ENCODE peak calls at places on chromosomes 5 and 9, in five cellular contexts. C is heart right ventricle, K is testis, R is lower lobe of right lung, N is cardiac muscle cell. V is an unnamed sample.
A peak's percentile ranks its signal among the peaks of the same experiment; 100 is the strongest.

GRCh38 chr9:75200892-75201470 is 112.7 kb downstream of the OSTF1 start:
- DNase-seq in C (no peak), K (no peak), R (no peak), N (peak; percentile 54), V (peak; percentile 17)

GRCh38 chr5:144281784-144282183 is 111.1 kb downstream of the KCTD16 start:
- DNase-seq in C (no peak), K (no peak), R (no peak), N (no peak), V (no peak)

GRCh38 chr5:14107536-14107935 is 35.6 kb upstream of the TRIO start:
- DNase-seq in C (no peak), K (no peak), R (no peak), N (no peak), V (no peak)

GRCh38 chr5:172953776-172954189 is 5.4 kb upstream of the RPL26L1 start:
- DNase-seq in C (no peak), K (no peak), R (no peak), N (peak; percentile 81), V (peak; percentile 54)

GRCh38 chr5:125485003-125485641 is 738.7 kb upstream of the ZNF608 start:
- DNase-seq in C (no peak), K (peak; percentile 39), R (no peak), N (peak; percentile 97), V (peak; percentile 88)

GRCh38 chr9:110980261-110980660 is 58.0 kb downstream of the LPAR1 start:
- DNase-seq in C (no peak), K (no peak), R (no peak), N (no peak), V (no peak)

GRCh38 chr9:126513159-126514036 is 100.3 kb upstream of the LMX1B start:
- DNase-seq in C (no peak), K (no peak), R (peak; percentile 34), N (no peak), V (no peak)

GRCh38 chr5:136115183-136115865 is 17.3 kb upstream of the SMAD5 start:
- DNase-seq in C (no peak), K (no peak), R (no peak), N (no peak), V (no peak)

GRCh38 chr9:70448904-70449303 is 34.4 kb upstream of the KLF9 start:
- DNase-seq in C (no peak), K (no peak), R (no peak), N (no peak), V (no peak)

GRCh38 chr5:160260881-160261815 is 31.8 kb downstream of the FABP6 start:
- DNase-seq in C (no peak), K (peak; percentile 91), R (peak; percentile 81), N (peak; percentile 98), V (no peak)

GRCh38 chr9:70257991-70258691 is 637 bp upstream of the SMC5 start:
- DNase-seq in C (no peak), K (peak; percentile 60), R (peak; percentile 83), N (peak; percentile 60), V (no peak)

GRCh38 chr9:11338130-11338529 is 725.3 kb upstream of the PTPRD start:
- DNase-seq in C (no peak), K (no peak), R (no peak), N (no peak), V (no peak)

GRCh38 chr9:94639045-94639995 is at the start of gene FBP1:
- DNase-seq in C (peak; percentile 40), K (peak; percentile 61), R (peak; percentile 92), N (peak; percentile 28), V (no peak)

GRCh38 chr9:130185494-130186005 is 13.3 kb downstream of the NCS1 start:
- DNase-seq in C (no peak), K (no peak), R (no peak), N (peak; percentile 47), V (no peak)

GRCh38 chr5:39178171-39178570 is 41.2 kb downstream of the FYB1 start:
- DNase-seq in C (no peak), K (no peak), R (no peak), N (peak; percentile 33), V (no peak)

GRCh38 chr9:128819716-128820664 is 1.7 kb downstream of the ENDOG start:
- DNase-seq in C (peak; percentile 45), K (no peak), R (no peak), N (peak; percentile 81), V (no peak)

GRCh38 chr5:155480731-155481131 is 467.2 kb downstream of the KIF4B start:
- DNase-seq in C (no peak), K (no peak), R (no peak), N (no peak), V (no peak)

GRCh38 chr5:170634236-170634990 is 130.6 kb downstream of the KCNIP1 start:
- DNase-seq in C (no peak), K (no peak), R (no peak), N (no peak), V (no peak)

GRCh38 chr9:70125621-70126020 is 82.0 kb downstream of the MAMDC2 start:
- DNase-seq in C (no peak), K (no peak), R (no peak), N (no peak), V (no peak)

GRCh38 chr5:51944500-51945125 is 561.4 kb downstream of the ISL1 start:
- DNase-seq in C (no peak), K (no peak), R (no peak), N (no peak), V (no peak)

GRCh38 chr9:133360400-133361393 is 4.3 kb downstream of the SURF2 start:
- DNase-seq in C (no peak), K (no peak), R (peak; percentile 37), N (no peak), V (no peak)
- H3K27ac ChIP-seq in C (no peak overlapping the region), K (no peak overlapping the region), R (no peak overlapping the region), N (peak overlapping the region; percentile 30), V (no peak overlapping the region)

GRCh38 chr5:1504244-1504595 is 19.5 kb downstream of the LPCAT1 start:
- DNase-seq in C (no peak), K (no peak), R (no peak), N (no peak), V (no peak)
- H3K27ac ChIP-seq in C (peak overlapping the region; percentile 36), K (no peak overlapping the region), R (peak overlapping the region; percentile 64), N (no peak overlapping the region), V (no peak overlapping the region)

DNA sequence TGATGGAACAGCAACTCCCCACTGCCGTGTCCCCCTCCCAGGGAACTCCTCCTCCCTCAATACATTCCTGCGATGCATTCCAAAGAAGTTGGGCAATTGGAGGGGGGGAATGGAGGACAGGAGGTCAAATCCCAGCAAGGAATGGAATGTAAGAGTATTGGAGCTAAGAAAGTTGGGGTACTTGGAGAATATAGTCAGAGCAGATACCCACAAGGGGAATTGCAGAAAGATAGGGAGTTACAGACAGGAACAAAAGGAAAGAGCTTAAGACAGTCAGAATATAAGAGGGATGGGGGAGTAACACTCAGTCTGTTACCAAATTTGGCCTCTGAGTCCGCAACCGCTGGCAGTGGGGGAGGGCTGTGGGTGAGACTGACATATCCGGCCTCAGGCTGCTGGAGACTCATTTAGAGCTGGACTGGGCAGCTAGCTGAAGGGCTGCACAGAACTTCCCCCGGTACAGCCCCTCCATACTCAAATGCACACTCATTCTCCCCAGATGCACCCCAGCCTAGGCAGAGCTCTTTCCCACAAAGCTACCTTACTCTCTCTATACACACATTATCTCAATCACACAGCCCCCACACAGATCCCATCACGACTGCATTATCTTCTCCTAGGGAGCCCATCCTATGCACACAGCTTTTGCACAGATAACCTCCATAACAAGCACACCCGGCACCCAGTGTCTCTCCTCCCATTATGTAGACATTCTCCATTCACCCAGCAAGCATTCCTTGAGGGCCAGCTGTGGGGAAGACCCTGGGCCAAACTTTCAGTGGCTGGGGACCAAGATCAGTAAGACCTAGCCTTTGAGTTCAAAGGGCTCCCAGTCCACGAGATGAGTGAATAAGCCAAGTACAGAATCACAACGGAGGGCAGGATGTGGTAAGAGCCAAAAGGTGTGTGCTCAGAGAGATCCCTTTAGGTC is 3.7 kb downstream of the TLN1 start:
- DNase-seq in C (peak; percentile 73), K (peak; percentile 82), R (peak; percentile 74), N (peak; percentile 97), V (peak; percentile 82)
- H3K27ac ChIP-seq in C (peak overlapping the region; percentile 99), K (peak overlapping the region; percentile 69), R (peak overlapping the region; percentile 71), N (peak overlapping the region; percentile 100), V (peak overlapping the region; percentile 98)

GRCh38 chr5:17438027-17438426 is 60.0 kb upstream of the TAF11L2 start:
- DNase-seq in C (no peak), K (no peak), R (no peak), N (no peak), V (no peak)
- H3K27ac ChIP-seq in C (no peak overlapping the region), K (no peak overlapping the region), R (no peak overlapping the region), N (no peak overlapping the region), V (no peak overlapping the region)

V was measured in SJSA1.